ENCODE peak calls at places on chromosomes 16 and 17, in nine cellular contexts. C is C1 segment of cervical spinal cord; A is central memory CD4-positive, alpha-beta T cell; P is stimulated activated CD8-positive, alpha-beta memory T cell treated with anti-CD3 and anti-CD28 coated beads, Interleukin-4, amount 100 ng/mL, for 1 hour; E is aorta; M is foreskin fibroblast; G is fibroblast of mammary gland; L is body of pancreas; D is EL. V is an unnamed sample.

GRCh38 chr16:12271006-12271405 is 294.5 kb downstream of the SNX29 start:
- DNase-seq in P (no peak), M (peak), D (peak), L (no peak), A (no peak), G (peak), C (no peak), E (no peak), V (peak)

GRCh38 chr17:15210247-15210646 is 54.9 kb downstream of the PMP22 start:
- DNase-seq in G (no peak), C (no peak), P (no peak), M (no peak), L (no peak), A (no peak), E (no peak), D (no peak), V (no peak)

GRCh38 chr16:87850009-87851006 is 19.0 kb downstream of the SLC7A5 start:
- DNase-seq in E (peak), M (peak), A (peak), C (no peak), D (peak), P (peak), L (peak), G (peak), V (no peak)

GRCh38 chr17:2693561-2694380 is 17.8 kb downstream of the CLUH start:
- DNase-seq in E (no peak), L (peak), G (no peak), C (no peak), A (no peak), P (no peak), M (no peak), D (no peak), V (no peak)

GRCh38 chr17:2373179-2373578 is 27.7 kb downstream of the MNT start:
- DNase-seq in G (no peak), P (no peak), D (no peak), M (no peak), L (no peak), C (no peak), E (no peak), A (no peak), V (no peak)

GRCh38 chr17:2593846-2594656 is 597 bp downstream of the PAFAH1B1 start:
- DNase-seq in L (peak), P (peak), E (peak), C (peak), D (peak), A (peak), M (peak), G (peak), V (peak)

GRCh38 chr16:47970291-47970931 is 185.4 kb downstream of the ABCC12 start:
- DNase-seq in G (peak), A (no peak), P (no peak), L (no peak), M (peak), D (peak), E (no peak), C (no peak), V (peak)

GRCh38 chr17:82647593-82648164 is 565 bp downstream of the WDR45B start:
- DNase-seq in D (peak), P (no peak), L (peak), G (no peak), A (peak), M (peak), E (peak), C (no peak), V (peak)

GRCh38 chr16:2335286-2335895 is 5.1 kb downstream of the ABCA3 start:
- DNase-seq in A (no peak), L (no peak), G (no peak), C (no peak), P (no peak), E (no peak), M (no peak), D (no peak), V (peak)

GRCh38 chr17:78133179-78133951 is 2.8 kb downstream of the TMC8 start:
- DNase-seq in C (no peak), L (no peak), D (no peak), P (no peak), G (no peak), M (no peak), E (no peak), A (no peak), V (no peak)

GRCh38 chr17:50123649-50124349 is 6.2 kb downstream of the SAMD14 start:
- DNase-seq in D (no peak), L (peak), P (no peak), M (no peak), A (no peak), C (no peak), E (no peak), G (no peak), V (no peak)

GRCh38 chr17:36529121-36529520 is 5.5 kb downstream of the MYO19 start:
- DNase-seq in L (no peak), P (no peak), C (no peak), D (peak), A (no peak), G (peak), M (peak), E (no peak), V (peak)

GRCh38 chr17:17765921-17766320 is 70.9 kb downstream of the SREBF1 start:
- DNase-seq in L (no peak), D (no peak), A (no peak), M (no peak), E (no peak), C (no peak), P (no peak), G (no peak), V (no peak)

GRCh38 chr17:50841277-50841948 is 6.0 kb downstream of the WFIKKN2 start:
- DNase-seq in L (no peak), M (no peak), P (no peak), E (peak), C (no peak), G (no peak), A (no peak), D (no peak), V (no peak)

GRCh38 chr17:56629450-56630187 is 36.1 kb downstream of the NOG start:
- DNase-seq in C (no peak), M (peak), L (no peak), E (no peak), A (no peak), D (peak), P (no peak), G (peak), V (peak)

GRCh38 chr16:47715442-47716054 is 254.4 kb downstream of the PHKB start:
- DNase-seq in A (no peak), D (no peak), C (no peak), M (no peak), E (no peak), G (no peak), P (no peak), L (no peak), V (peak)

GRCh38 chr16:73019456-73020362 is 28.2 kb downstream of the ZFHX3 start:
- DNase-seq in P (no peak), A (no peak), D (peak), E (no peak), M (peak), G (peak), L (peak), C (no peak), V (peak)

GRCh38 chr16:86761117-86761971 is 183.0 kb downstream of the FOXL1 start:
- DNase-seq in E (peak), D (peak), L (peak), A (no peak), C (no peak), G (peak), P (peak), M (peak), V (peak)

GRCh38 chr16:48053346-48053745 is 102.4 kb downstream of the ABCC12 start:
- DNase-seq in M (peak), D (peak), L (no peak), A (no peak), G (peak), P (no peak), C (no peak), E (no peak), V (peak)

GRCh38 chr17:73030501-73030911 is 62.0 kb downstream of the SLC39A11 start:
- DNase-seq in D (no peak), P (no peak), A (no peak), L (peak), G (peak), C (no peak), E (no peak), M (peak), V (no peak)

GRCh38 chr17:7029659-7030058 is 6.2 kb upstream of the SLC16A13 start:
- DNase-seq in G (no peak), L (no peak), E (no peak), C (no peak), A (peak), M (no peak), P (no peak), D (no peak), V (no peak)

GRCh38 chr16:71357681-71358080 is 842 bp upstream of the CALB2 start:
- DNase-seq in E (no peak), A (no peak), D (no peak), G (no peak), L (no peak), P (no peak), M (peak), C (no peak), V (peak)

V was measured in M059J.